ENCODE peak calls at places on chromosomes 1 and 21, in five cellular contexts. Q is WTC11, X is GM12865, C is IMR-90, T is gastrocnemius medialis. I is an unnamed sample.
A peak's percentile ranks its signal among the peaks of the same experiment; 100 is the strongest.

GRCh38 chr1:173798078-173798477 is 26.4 kb upstream of the DARS2 start:
- DNase-seq in Q (no peak), X (no peak), C (no peak), T (no peak), I (no peak)

GRCh38 chr1:162062542-162063015 is 6.9 kb upstream of the NOS1AP start:
- DNase-seq in Q (no peak), X (no peak), C (peak; percentile 41), T (no peak), I (no peak)

GRCh38 chr1:234862944-234863515 is 253.1 kb upstream of the IRF2BP2 start:
- DNase-seq in Q (no peak), X (no peak), C (peak; percentile 68), T (peak; percentile 70), I (no peak)

GRCh38 chr21:43854773-43855633 is 10.0 kb upstream of the AGPAT3 start:
- DNase-seq in Q (no peak), X (peak; percentile 80), C (no peak), T (no peak), I (peak; percentile 85)

GRCh38 chr1:70364439-70364838 is 9.9 kb upstream of the ANKRD13C start:
- DNase-seq in Q (no peak), X (no peak), C (no peak), T (no peak), I (no peak)

GRCh38 chr1:223029985-223030769 is 112.9 kb downstream of the TLR5 start:
- DNase-seq in Q (peak; percentile 54), X (no peak), C (no peak), T (no peak), I (no peak)

GRCh38 chr1:46492269-46492853 is 2.7 kb downstream of the DMBX1 start:
- DNase-seq in Q (no peak), X (no peak), C (no peak), T (no peak), I (no peak)

GRCh38 chr21:17501107-17502006 is 11.5 kb upstream of the CXADR start:
- DNase-seq in Q (no peak), X (no peak), C (no peak), T (no peak), I (no peak)

GRCh38 chr1:170562644-170563338 is 30.8 kb downstream of the GORAB start:
- DNase-seq in Q (peak; percentile 14), X (peak; percentile 64), C (peak; percentile 87), T (peak; percentile 50), I (peak; percentile 52)

GRCh38 chr1:178645826-178646200 is 79.2 kb upstream of the RALGPS2 start:
- DNase-seq in Q (no peak), X (no peak), C (peak; percentile 91), T (no peak), I (no peak)

GRCh38 chr1:42176902-42177519 is 12.5 kb upstream of the GUCA2A start:
- DNase-seq in Q (peak; percentile 58), X (peak; percentile 70), C (peak; percentile 55), T (no peak), I (peak; percentile 28)
- TF ChIP-seq CTCF in Q (peak; percentile 71), X (peak; percentile 85), C (peak; percentile 59), T (peak; percentile 70), I (peak; percentile 79)

GRCh38 chr1:84755216-84755615 is 65.0 kb upstream of the SSX2IP start:
- DNase-seq in Q (no peak), X (no peak), C (no peak), T (no peak), I (no peak)

GRCh38 chr1:84759756-84760155 is 69.5 kb upstream of the SSX2IP start:
- DNase-seq in Q (no peak), X (no peak), C (no peak), T (no peak), I (no peak)

GRCh38 chr1:84756455-84757082 is 66.3 kb upstream of the SSX2IP start:
- DNase-seq in Q (no peak), X (no peak), C (peak; percentile 19), T (no peak), I (no peak)

GRCh38 chr1:84758968-84759491 is 68.8 kb upstream of the SSX2IP start:
- DNase-seq in Q (no peak), X (no peak), C (peak; percentile 53), T (no peak), I (peak; percentile 37)

DNA sequence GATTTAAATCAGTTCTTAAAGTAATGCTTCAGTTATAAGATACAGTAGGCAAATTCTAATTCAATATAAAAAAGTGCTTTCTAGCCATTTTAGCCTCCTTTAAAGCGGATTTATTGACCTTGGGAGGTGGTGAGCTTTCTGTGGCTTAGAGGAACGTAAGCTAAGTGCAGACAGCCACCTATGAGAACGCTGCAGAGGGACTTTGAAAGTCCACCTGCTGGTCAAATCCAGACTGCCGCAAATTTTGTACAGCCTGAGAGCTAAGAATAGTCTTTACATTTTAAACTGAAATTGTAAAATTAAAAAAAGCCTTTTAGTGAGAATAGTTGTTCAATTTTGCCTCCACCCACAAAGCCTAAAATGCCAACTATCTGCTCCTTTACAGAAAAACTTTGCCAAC is 67.0 kb upstream of the SSX2IP start:
- DNase-seq in Q (no peak), X (no peak), C (no peak), T (no peak), I (no peak)
- TF ChIP-seq CTCF in Q (no peak), X (no peak), C (no peak), T (no peak), I (no peak)

DNA sequence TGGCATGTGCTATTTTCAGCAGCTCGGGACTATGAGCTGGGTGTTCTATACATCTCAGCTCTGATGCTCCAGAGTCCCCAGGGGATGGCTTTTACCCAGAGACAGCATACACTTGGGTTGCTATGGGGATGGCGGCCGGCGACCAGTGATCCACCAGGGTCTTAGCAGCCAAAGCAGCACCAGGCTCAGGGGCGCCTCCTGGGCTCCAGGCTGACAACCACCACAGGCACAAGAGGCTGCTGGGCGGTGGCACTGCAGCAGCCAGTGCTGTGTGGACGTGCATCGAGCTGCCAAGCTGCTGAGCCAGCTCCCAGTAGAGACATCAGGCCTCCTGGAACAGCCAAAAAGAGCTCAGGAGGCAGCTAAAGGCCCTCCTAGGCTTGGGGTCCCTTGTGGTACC is 37.6 kb upstream of the CLSTN1 start:
- DNase-seq in Q (peak; percentile 55), X (peak; percentile 27), C (no peak), T (no peak), I (no peak)
- TF ChIP-seq CTCF in Q (no peak), X (no peak), C (no peak), T (no peak), I (no peak)

DNA sequence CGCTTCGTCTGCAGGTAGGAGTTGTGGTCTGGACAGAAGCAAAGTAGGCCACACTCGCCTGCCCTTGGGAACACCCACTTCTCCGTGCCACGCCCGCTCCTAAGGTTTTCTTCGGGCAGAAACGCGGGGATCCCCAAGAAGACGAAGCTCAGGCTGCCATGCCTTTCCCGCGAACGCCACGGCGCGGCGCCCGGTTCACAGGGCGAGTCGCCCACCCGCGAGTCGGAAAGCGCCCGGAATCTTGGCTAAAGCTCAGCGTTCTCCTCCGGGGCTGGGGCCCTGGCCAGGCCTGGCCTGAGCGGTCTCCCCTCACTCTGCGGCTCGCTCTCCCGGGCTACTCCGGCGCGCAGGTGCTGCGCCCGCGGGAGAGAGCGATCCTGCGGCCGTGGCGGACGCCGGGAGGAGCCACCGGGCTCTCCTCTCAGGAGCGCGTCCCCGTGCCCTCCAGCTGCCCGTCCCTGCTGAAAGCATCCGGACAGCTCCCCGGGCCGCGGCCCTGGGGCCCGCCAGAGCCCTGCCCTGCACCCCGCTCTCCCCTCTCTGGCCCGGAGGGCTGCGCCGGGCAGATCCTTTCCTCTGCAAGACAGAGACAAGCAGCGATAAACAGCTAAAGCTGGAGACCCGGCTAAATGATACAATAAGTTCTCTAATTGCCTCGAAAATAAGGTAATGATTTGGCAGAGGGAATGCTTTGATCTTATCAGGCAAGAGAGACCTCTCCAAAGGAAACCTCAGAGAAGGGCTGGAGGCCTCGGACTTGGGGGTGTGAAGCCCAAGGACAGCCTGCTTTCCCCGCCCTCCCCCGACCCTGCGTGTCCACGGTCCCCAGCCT is 6.7 kb upstream of the WNT2B start:
- DNase-seq in Q (peak; percentile 63), X (peak; percentile 56), C (peak; percentile 54), T (peak; percentile 33), I (peak; percentile 64)
- TF ChIP-seq CTCF in Q (no peak), X (peak; percentile 70), C (peak; percentile 73), T (peak; percentile 42), I (peak; percentile 64)

GRCh38 chr1:167060141-167061072 is 29.8 kb downstream of the GPA33 start:
- DNase-seq in Q (no peak), X (no peak), C (no peak), T (no peak), I (no peak)
- TF ChIP-seq CTCF in Q (no peak), X (peak; percentile 23), C (peak; percentile 8), T (no peak), I (no peak)

GRCh38 chr1:113835686-113836290 is 23.5 kb upstream of the RSBN1 start:
- DNase-seq in Q (no peak), X (peak; percentile 62), C (peak; percentile 61), T (no peak), I (peak; percentile 32)
- TF ChIP-seq CTCF in Q (peak; percentile 24), X (peak; percentile 25), C (peak; percentile 65), T (peak; percentile 70), I (peak; percentile 86)

GRCh38 chr1:221154932-221155331 is 275.7 kb downstream of the HLX start:
- DNase-seq in Q (no peak), X (no peak), C (no peak), T (no peak), I (no peak)

GRCh38 chr1:221148580-221148979 is 269.3 kb downstream of the HLX start:
- DNase-seq in Q (no peak), X (no peak), C (no peak), T (peak; percentile 17), I (no peak)

GRCh38 chr1:221149111-221149510 is 269.9 kb downstream of the HLX start:
- DNase-seq in Q (no peak), X (no peak), C (peak; percentile 45), T (no peak), I (no peak)

GRCh38 chr1:221149676-221150075 is 270.4 kb downstream of the HLX start:
- DNase-seq in Q (no peak), X (no peak), C (no peak), T (no peak), I (no peak)

GRCh38 chr1:221150996-221151395 is 271.8 kb downstream of the HLX start:
- DNase-seq in Q (no peak), X (no peak), C (no peak), T (no peak), I (no peak)
- TF ChIP-seq CTCF in Q (no peak), X (no peak), C (no peak), T (no peak), I (no peak)

DNA sequence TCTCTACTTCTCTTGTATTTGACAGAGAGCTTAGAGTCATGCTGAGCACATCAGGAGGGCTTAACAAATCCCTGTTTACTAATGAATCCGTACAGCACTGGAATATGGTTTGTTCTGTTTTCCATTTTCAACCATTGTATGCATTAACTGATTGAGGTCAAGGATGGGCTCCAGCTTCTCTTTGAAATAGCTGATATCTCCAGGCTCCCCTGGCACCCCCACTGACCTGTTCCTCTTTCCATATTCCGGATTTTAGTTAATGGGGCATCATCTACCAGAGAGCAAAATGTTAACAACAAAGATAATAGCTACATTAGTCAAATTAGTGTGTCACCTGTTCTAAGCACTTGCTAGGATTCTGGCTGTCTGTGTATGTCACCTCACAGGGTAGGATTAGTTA is 57.6 kb downstream of the NENF start:
- DNase-seq in Q (no peak), X (no peak), C (no peak), T (no peak), I (no peak)
- TF ChIP-seq CTCF in Q (no peak), X (no peak), C (no peak), T (no peak), I (no peak)

I was measured in activated CD8-positive, alpha-beta T cell treated with anti-CD3 and anti-CD28 coated beads for 36 hours.